ENCODE peak calls at places on chromosomes 12 and 14, in eight cellular contexts. V is NCI-H2081; X is HEK293T; P is stimulated activated CD8-positive, alpha-beta memory T cell treated with anti-CD3 and anti-CD28 coated beads, Interleukin-7, amount 100 ng/mL, for 24 hours; Y is left ventricle myocardium inferior; F is COR-L47; T is WTC11; S is Calu3. R is an unnamed sample.

GRCh38 chr14:63855272-63855671 is 2.5 kb downstream of the SYNE2 start:
- DNase-seq in T (no peak), X (no peak), P (no peak), F (no peak), S (no peak), Y (no peak), V (no peak), R (no peak)

GRCh38 chr12:83575326-83575725 is 888.6 kb downstream of the TMTC2 start:
- DNase-seq in T (no peak), Y (no peak), P (no peak), F (no peak), S (no peak), V (no peak), X (no peak), R (no peak)

GRCh38 chr14:32567543-32568384 is 238.7 kb downstream of the AKAP6 start:
- DNase-seq in P (no peak), F (no peak), Y (no peak), X (no peak), V (no peak), T (no peak), S (no peak), R (no peak)

GRCh38 chr12:51887476-51888315 is at the start of gene ANKRD33:
- DNase-seq in Y (no peak), F (no peak), T (peak; percentile 91), S (peak; percentile 37), X (no peak), P (no peak), V (no peak), R (no peak)

GRCh38 chr12:113749433-113749815 is 216.7 kb downstream of the RBM19 start:
- DNase-seq in V (no peak), F (no peak), Y (no peak), T (no peak), S (no peak), P (no peak), X (no peak), R (no peak)

GRCh38 chr12:50103767-50104321 is at the start of gene GPD1:
- DNase-seq in Y (peak; percentile 73), V (peak; percentile 68), F (peak; percentile 79), S (peak; percentile 60), P (no peak), X (no peak), T (peak; percentile 48), R (peak; percentile 60)

GRCh38 chr14:20998674-20999366 is at the start of gene SLC39A2:
- DNase-seq in X (peak; percentile 22), V (no peak), F (no peak), Y (peak; percentile 37), P (no peak), T (peak; percentile 63), S (peak; percentile 31), R (no peak)

GRCh38 chr12:109752117-109753053 is 38.8 kb downstream of the FAM222A start:
- DNase-seq in V (no peak), T (peak; percentile 3), P (no peak), X (no peak), S (no peak), Y (no peak), F (no peak), R (peak; percentile 92)